ENCODE peak calls at places on chromosome 11, in five cellular contexts. Y is prostate gland; B is DND-41; O is pancreas; F is CD4-positive, CD25-positive, alpha-beta regulatory T cell. I is an unnamed sample. For H3K27me3 and H3K36me3, the result is how much of the 10 kb centered on the place peaks cover.

GRCh38 chr11:65291613-65292012 is 23.1 kb upstream of the CDC42EP2 start:
- DNase-seq in F (no peak), Y (no peak), B (no peak), O (no peak), I (peak)

GRCh38 chr11:917426-917825 is 6.8 kb upstream of the CHID1 start:
- DNase-seq in B (no peak), O (no peak), F (no peak), Y (no peak), I (no peak)

GRCh38 chr11:64356498-64357411 is 2.2 kb upstream of the RPS6KA4 start:
- DNase-seq in F (no peak), B (peak), O (peak), Y (no peak), I (peak)

GRCh38 chr11:47552086-47552580 is 799 bp downstream of the CELF1 start:
- DNase-seq in F (peak), Y (no peak), O (no peak), B (peak), I (peak)

GRCh38 chr11:33089776-33090175 is 50.4 kb downstream of the TCP11L1 start:
- DNase-seq in B (no peak), F (no peak), O (no peak), Y (no peak), I (peak)

GRCh38 chr11:45983471-45983845 is 61.0 kb downstream of the LARGE2 start:
- DNase-seq in O (no peak), Y (no peak), B (no peak), F (no peak), I (no peak)

GRCh38 chr11:64060861-64061444 is 25.2 kb downstream of the FLRT1 start:
- DNase-seq in B (no peak), O (no peak), Y (no peak), F (peak), I (peak)

GRCh38 chr11:119338318-119338890 is 2.3 kb downstream of the C1QTNF5 start:
- DNase-seq in B (peak), F (peak), O (peak), Y (peak), I (peak)

GRCh38 chr11:77081976-77082836 is 15.4 kb downstream of the CAPN5 start:
- DNase-seq in O (peak), B (no peak), F (no peak), Y (no peak), I (no peak)

DNA sequence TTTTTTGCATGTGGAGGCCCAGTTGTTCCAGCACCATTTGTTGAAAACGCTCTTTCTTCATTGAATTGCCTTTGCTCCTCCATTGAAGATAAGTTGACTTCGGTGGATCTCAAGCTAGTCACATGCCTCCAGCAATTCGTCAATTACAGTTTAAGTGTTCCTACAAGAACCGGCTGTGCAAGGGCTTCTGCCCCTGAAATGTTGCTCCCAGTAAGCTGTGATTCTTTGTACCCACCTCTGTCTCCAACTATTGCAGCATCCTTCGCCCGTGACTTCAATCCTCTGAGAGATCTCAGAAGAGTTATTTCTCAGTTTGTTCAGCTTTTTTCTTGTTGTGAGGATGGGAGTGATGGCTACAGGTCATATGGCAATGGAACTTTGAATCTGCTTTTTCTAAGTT is 194.2 kb upstream of the B3GAT1 start:
- DNase-seq in B (no peak), Y (no peak), F (no peak), O (no peak), I (no peak)
- H3K27me3 ChIP-seq in B (under half), Y (under half), F (under half), O (under half), I (under half)

GRCh38 chr11:60849641-60850520 is 5.9 kb downstream of the PTGDR2 start:
- DNase-seq in O (no peak), B (no peak), F (no peak), Y (no peak), I (no peak)
- H3K36me3 ChIP-seq in O (under half), B (half or more), F (under half), Y (under half), I (under half)

DNA sequence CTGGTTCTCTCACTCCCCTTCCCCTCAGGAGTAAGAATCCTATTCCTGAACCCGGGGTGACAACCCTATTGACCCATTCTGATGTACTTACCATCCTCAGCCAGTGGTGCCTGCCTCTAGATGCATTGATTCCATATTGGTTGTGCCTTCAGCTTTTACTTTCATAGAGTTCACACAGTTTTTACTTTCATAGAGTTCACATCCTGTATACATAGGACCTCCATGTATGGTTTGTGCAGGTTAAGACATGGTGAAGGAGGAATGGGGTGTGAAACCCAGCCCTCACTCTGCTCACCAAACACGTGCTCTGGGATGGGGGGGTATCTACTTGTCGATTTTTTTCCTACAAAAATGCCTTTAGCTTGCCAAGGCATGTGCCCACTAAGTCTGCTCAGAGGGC is 105.6 kb upstream of the TBCEL start:
- DNase-seq in B (no peak), O (no peak), Y (no peak), F (no peak), I (no peak)
- H3K27me3 ChIP-seq in B (under half), O (under half), Y (under half), F (under half), I (under half)

GRCh38 chr11:67178421-67178820 is 59.4 kb downstream of the KDM2A start:
- DNase-seq in Y (no peak), O (no peak), B (no peak), F (no peak), I (no peak)
- H3K36me3 ChIP-seq in Y (under half), O (under half), B (under half), F (under half), I (under half)